ENCODE peak calls at places on chromosomes 16 and 17, in six cellular contexts. O, P, V, T, G and Q are unnamed samples. For H3K9me3 and H3K4me1, the result is how much of the 10 kb centered on the place peaks cover.

GRCh38 chr17:74959826-74960738 is 12.5 kb downstream of the HID1 start:
- DNase-seq in P (no peak), V (peak), O (peak), T (no peak), G (no peak), Q (no peak)

GRCh38 chr16:85888405-85889331 is 10.3 kb upstream of the IRF8 start:
- DNase-seq in P (no peak), V (peak), G (no peak), T (no peak), O (peak), Q (no peak)

GRCh38 chr16:88296437-88297177 is 86.2 kb upstream of the ZNF469 start:
- DNase-seq in P (no peak), G (no peak), T (no peak), O (no peak), V (no peak), Q (no peak)

GRCh38 chr16:63363738-63364137 is 1327.5 kb upstream of the CDH8 start:
- DNase-seq in P (no peak), T (no peak), G (no peak), O (no peak), V (no peak), Q (no peak)

GRCh38 chr16:3058173-3059030 is 7.0 kb upstream of the IL32 start:
- DNase-seq in V (no peak), P (peak), G (no peak), T (peak), O (no peak), Q (peak)

GRCh38 chr16:27963471-27963965 is 100.0 kb downstream of the GSG1L start:
- DNase-seq in V (no peak), P (no peak), T (no peak), G (no peak), O (no peak), Q (no peak)

GRCh38 chr17:57678393-57678792 is 66.7 kb downstream of the CCDC182 start:
- DNase-seq in P (no peak), V (no peak), O (no peak), G (no peak), T (peak), Q (no peak)

GRCh38 chr16:86016201-86016965 is 117.4 kb downstream of the IRF8 start:
- DNase-seq in O (peak), T (peak), V (peak), G (peak), P (peak), Q (peak)

GRCh38 chr17:76252040-76252954 is 12.0 kb upstream of the RNF157 start:
- DNase-seq in P (no peak), T (peak), V (peak), G (no peak), O (peak), Q (no peak)

GRCh38 chr17:61380217-61380835 is 19.3 kb upstream of the TBX2 start:
- DNase-seq in G (no peak), T (no peak), O (no peak), P (peak), V (no peak), Q (no peak)

GRCh38 chr17:44917456-44917855 is 2.2 kb upstream of the GFAP start:
- DNase-seq in O (no peak), G (no peak), P (no peak), V (no peak), T (no peak), Q (no peak)

GRCh38 chr17:65171753-65172152 is 34.6 kb downstream of the RGS9 start:
- DNase-seq in V (no peak), T (no peak), G (no peak), P (no peak), O (no peak), Q (no peak)

GRCh38 chr17:17235212-17236174 is 1.5 kb downstream of the FLCN start:
- DNase-seq in G (no peak), T (no peak), P (no peak), O (no peak), V (peak), Q (no peak)

GRCh38 chr17:50550661-50551432 is 3.9 kb downstream of the SPATA20 start:
- DNase-seq in O (no peak), V (peak), G (peak), P (peak), T (peak), Q (peak)

GRCh38 chr16:4944333-4945281 is 7.7 kb upstream of the PPL start:
- DNase-seq in O (peak), G (no peak), P (peak), T (peak), V (peak), Q (peak)

GRCh38 chr16:87328846-87329245 is 11.7 kb upstream of the C16orf95 start:
- DNase-seq in O (no peak), V (no peak), T (no peak), G (no peak), P (no peak), Q (no peak)

GRCh38 chr17:45299311-45299710 is 17.5 kb downstream of the MAP3K14 start:
- DNase-seq in O (no peak), T (no peak), P (peak), V (no peak), G (no peak), Q (no peak)

GRCh38 chr16:75112281-75113045 is 4.1 kb downstream of the LDHD start:
- DNase-seq in V (no peak), P (no peak), O (no peak), G (no peak), T (no peak), Q (no peak)

GRCh38 chr16:56632160-56632847 is at the start of gene MT1M:
- DNase-seq in P (no peak), O (no peak), T (no peak), G (no peak), V (peak), Q (no peak)

GRCh38 chr17:10616502-10617119 is 40.5 kb downstream of the MYH3 start:
- DNase-seq in T (peak), G (peak), V (peak), O (peak), P (peak), Q (peak)

GRCh38 chr17:72600934-72601333 is 480.1 kb downstream of the SOX9 start:
- DNase-seq in P (no peak), G (no peak), O (peak), T (no peak), V (peak), Q (no peak)

GRCh38 chr17:81412490-81413093 is 17.3 kb downstream of the BAHCC1 start:
- DNase-seq in V (peak), T (no peak), G (no peak), O (no peak), P (no peak), Q (no peak)

GRCh38 chr17:76265624-76266243 is 586 bp downstream of the UBALD2 start:
- DNase-seq in V (peak), G (no peak), O (peak), T (peak), P (peak), Q (peak)

GRCh38 chr17:5888811-5889210 is 181.4 kb upstream of the WSCD1 start:
- DNase-seq in O (no peak), V (peak), P (no peak), T (no peak), G (no peak), Q (no peak)

GRCh38 chr17:9982159-9982558 is 77.1 kb upstream of the RCVRN start:
- DNase-seq in O (no peak), T (no peak), P (no peak), G (no peak), V (no peak), Q (no peak)

GRCh38 chr16:89381788-89382187 is 108.6 kb downstream of the ANKRD11 start:
- DNase-seq in G (no peak), V (no peak), O (no peak), P (no peak), T (no peak), Q (no peak)

GRCh38 chr17:31721291-31722025 is 137.6 kb downstream of the COPRS start:
- DNase-seq in P (no peak), T (no peak), O (no peak), V (no peak), G (no peak), Q (no peak)

GRCh38 chr17:43927101-43927935 is 15.0 kb downstream of the PPY start:
- DNase-seq in O (no peak), G (no peak), T (no peak), P (no peak), V (no peak), Q (no peak)

GRCh38 chr17:35655303-35655702 is 68.2 kb downstream of the AP2B1 start:
- DNase-seq in T (no peak), O (no peak), G (no peak), V (no peak), P (no peak), Q (no peak)

GRCh38 chr17:60749708-60750107 is 72.1 kb downstream of the BCAS3 start:
- DNase-seq in T (no peak), P (no peak), V (no peak), O (no peak), G (no peak), Q (no peak)

GRCh38 chr17:35898283-35899070 is 18.3 kb upstream of the CCL5 start:
- DNase-seq in T (no peak), G (no peak), V (no peak), O (no peak), P (no peak), Q (peak)

GRCh38 chr17:80796430-80796861 is 195.2 kb upstream of the CHMP6 start:
- DNase-seq in G (no peak), V (no peak), T (no peak), P (no peak), O (no peak), Q (no peak)

GRCh38 chr17:77206125-77206523 is 65.4 kb downstream of the SEC14L1 start:
- DNase-seq in T (no peak), V (no peak), G (no peak), O (no peak), P (no peak), Q (no peak)

GRCh38 chr16:29662000-29662728 is 883 bp upstream of the SPN start:
- DNase-seq in O (no peak), P (no peak), T (no peak), G (no peak), V (no peak), Q (no peak)

GRCh38 chr17:48814504-48814903 is 2.5 kb downstream of the TTLL6 start:
- DNase-seq in G (no peak), T (no peak), V (peak), O (peak), P (peak), Q (no peak)

GRCh38 chr16:78673157-78673556 is 573.7 kb downstream of the WWOX start:
- DNase-seq in O (no peak), T (no peak), V (no peak), P (no peak), G (no peak), Q (no peak)

GRCh38 chr17:6061290-6061689 is 8.9 kb upstream of the WSCD1 start:
- DNase-seq in T (no peak), V (peak), G (no peak), P (no peak), O (peak), Q (no peak)

GRCh38 chr17:8087075-8087941 is at the start of gene ALOX12B:
- DNase-seq in P (no peak), T (no peak), G (no peak), O (no peak), V (no peak), Q (no peak)

GRCh38 chr17:46163316-46163715 is 29.9 kb downstream of the KANSL1 start:
- DNase-seq in G (no peak), O (no peak), T (no peak), P (no peak), V (no peak), Q (no peak)

GRCh38 chr16:68574479-68574878 is 35.4 kb downstream of the ZFP90 start:
- DNase-seq in T (no peak), V (no peak), P (no peak), G (no peak), O (no peak), Q (no peak)
- H3K9me3 ChIP-seq in T (half or more), V (under half), P (under half), G (under half), O (under half), Q (under half)

GRCh38 chr17:79220201-79220714 is 145.6 kb downstream of the ENGASE start:
- DNase-seq in P (no peak), V (no peak), G (no peak), O (no peak), T (no peak), Q (no peak)
- H3K4me3 ChIP-seq in P (peak), V (no peak), G (peak), O (no peak), T (no peak), Q (no peak)

GRCh38 chr17:79515646-79516604 is 94.9 kb downstream of the RBFOX3 start:
- DNase-seq in T (no peak), O (no peak), P (no peak), G (no peak), V (peak), Q (no peak)

GRCh38 chr17:79517812-79518211 is 93.0 kb downstream of the RBFOX3 start:
- DNase-seq in V (no peak), G (no peak), P (no peak), T (no peak), O (no peak), Q (no peak)

GRCh38 chr17:79513805-79514535 is 96.9 kb downstream of the RBFOX3 start:
- DNase-seq in V (no peak), G (no peak), P (no peak), O (no peak), T (no peak), Q (no peak)

GRCh38 chr17:79513206-79513605 is 97.6 kb downstream of the RBFOX3 start:
- DNase-seq in V (no peak), O (no peak), G (no peak), P (no peak), T (no peak), Q (no peak)

GRCh38 chr17:79515110-79515509 is 95.7 kb downstream of the RBFOX3 start:
- DNase-seq in V (no peak), G (no peak), O (no peak), T (no peak), P (no peak), Q (no peak)
- H3K4me1 ChIP-seq in V (under half), G (under half), O (under half), T (under half), P (under half), Q (under half)

GRCh38 chr17:83200746-83201145 is 121.3 kb downstream of the METRNL start:
- DNase-seq in P (no peak), O (no peak), V (no peak), G (no peak), T (peak), Q (peak)
- H3K9me3 ChIP-seq in P (under half), O (under half), V (under half), G (under half), T (under half), Q (under half)

GRCh38 chr17:42307362-42307927 is 19.1 kb downstream of the STAT5A start:
- DNase-seq in P (no peak), O (no peak), G (no peak), T (no peak), V (no peak), Q (no peak)

GRCh38 chr17:42305543-42306384 is 17.5 kb downstream of the STAT5A start:
- DNase-seq in G (no peak), T (no peak), P (no peak), V (no peak), O (no peak), Q (no peak)

GRCh38 chr17:42303694-42304093 is 15.4 kb downstream of the STAT5A start:
- DNase-seq in V (no peak), T (no peak), P (no peak), G (no peak), O (no peak), Q (no peak)

GRCh38 chr17:42306385-42306667 is 18.0 kb downstream of the STAT5A start:
- DNase-seq in G (no peak), O (no peak), T (no peak), P (no peak), V (no peak), Q (no peak)

DNA sequence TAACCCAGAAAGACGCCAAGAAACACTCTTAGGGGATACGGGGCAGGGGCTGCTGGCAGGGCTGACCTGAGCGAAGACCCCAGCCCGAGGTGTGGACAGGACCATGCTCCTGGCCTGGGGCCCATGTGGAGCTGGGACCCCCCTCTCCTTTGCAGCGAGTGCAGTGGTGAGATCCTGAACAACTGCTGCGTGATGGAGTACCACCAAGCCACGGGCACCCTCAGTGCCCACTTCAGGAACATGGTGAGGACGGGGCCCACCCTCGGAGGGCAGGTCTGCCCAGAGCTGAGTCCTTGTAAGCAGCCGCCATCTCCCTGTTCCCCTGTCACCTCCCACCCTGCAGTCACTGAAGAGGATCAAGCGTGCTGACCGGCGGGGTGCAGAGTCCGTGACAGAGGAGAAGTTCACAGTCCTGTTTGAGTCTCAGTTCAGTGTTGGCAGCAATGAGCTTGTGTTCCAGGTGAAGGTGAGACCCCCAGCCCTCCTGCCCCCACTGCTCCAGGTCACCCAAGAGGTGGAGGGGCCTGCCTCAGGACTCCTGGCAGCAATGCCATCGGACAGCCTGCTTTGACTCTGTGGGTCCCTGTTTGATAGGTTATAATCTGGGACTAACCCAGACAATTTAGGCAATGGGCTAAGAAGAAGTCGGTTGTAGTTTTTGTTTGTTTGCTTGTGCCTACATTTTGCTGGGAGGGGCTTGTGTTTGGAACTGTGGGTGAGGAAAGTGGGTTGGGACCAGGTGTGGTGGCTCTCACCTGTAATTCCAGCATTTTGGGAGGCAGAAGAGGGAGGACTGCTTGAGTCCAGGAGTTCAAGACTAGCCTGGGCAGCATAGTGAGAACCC is 16.1 kb downstream of the STAT5A start:
- DNase-seq in G (no peak), O (no peak), V (no peak), T (no peak), P (no peak), Q (no peak)
- H3K4me3 ChIP-seq in G (no peak), O (no peak), V (no peak), T (no peak), P (no peak), Q (no peak)

DNA sequence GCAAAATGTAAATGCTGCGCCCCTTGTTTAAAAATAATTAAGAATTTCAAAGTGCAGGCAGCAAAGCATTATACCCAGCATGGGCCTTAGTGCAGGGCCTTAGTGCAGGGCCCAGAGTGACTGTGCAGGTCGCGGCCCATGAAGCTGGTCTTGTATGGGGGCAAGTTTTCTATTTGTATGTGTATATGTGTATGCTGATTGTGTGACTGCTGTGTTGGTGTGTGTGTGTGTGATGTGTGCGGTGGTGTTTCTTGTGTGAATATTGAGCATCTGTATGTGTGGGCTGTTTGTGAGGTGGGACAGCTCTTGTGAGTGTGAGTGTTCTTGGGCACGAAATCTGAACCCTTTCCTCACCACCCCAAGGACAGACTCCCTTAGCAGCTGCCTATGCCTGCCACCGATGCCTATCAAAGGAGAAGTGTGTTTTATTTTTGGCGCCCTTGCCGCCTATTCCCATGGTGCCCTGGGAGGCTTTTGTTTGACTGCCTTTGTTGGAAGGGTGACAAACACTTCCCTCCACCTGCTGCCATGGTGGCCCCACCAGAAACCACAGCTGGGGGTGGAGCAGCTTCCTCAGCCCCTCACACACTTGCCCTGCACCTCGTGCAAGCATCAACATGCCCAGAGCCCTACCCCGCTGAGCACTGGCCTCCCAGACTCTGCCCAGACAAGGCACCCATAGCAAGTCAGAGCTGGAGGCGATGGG is 18.0 kb downstream of the CCR7 start:
- DNase-seq in P (no peak), V (no peak), O (peak), T (peak), G (no peak), Q (no peak)
- H3K4me1 ChIP-seq in P (under half), V (under half), O (half or more), T (under half), G (under half), Q (half or more)

GRCh38 chr16:586047-586644 is 3.7 kb upstream of the RAB40C start:
- DNase-seq in V (peak), G (no peak), P (no peak), O (no peak), T (no peak), Q (no peak)
- H3K9me3 ChIP-seq in V (under half), G (under half), P (under half), O (under half), T (under half), Q (under half)

GRCh38 chr16:64380751-64381150 is 741.1 kb downstream of the CDH11 start:
- DNase-seq in P (peak), V (no peak), T (no peak), G (no peak), O (no peak), Q (no peak)

DNA sequence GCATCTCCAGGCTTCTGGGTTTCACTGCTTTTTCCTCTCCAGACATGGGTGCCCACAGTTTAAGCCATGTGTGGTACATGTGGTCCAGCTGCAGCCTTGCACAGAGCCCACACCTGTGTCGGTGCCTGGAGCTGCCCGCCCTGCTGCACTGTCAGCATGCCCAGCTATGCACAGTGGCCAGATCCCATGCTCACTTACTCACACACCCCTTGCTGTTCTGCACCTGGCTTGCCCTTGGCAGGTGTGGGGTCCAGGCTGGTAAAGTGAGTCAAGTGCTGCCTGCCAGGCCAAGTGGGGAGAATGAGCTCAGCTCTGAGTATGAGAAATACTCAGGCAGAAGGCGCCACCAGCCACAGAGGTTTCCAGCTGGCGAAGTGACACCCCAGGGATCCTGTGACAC is 739.9 kb downstream of the CDH11 start:
- DNase-seq in P (no peak), T (no peak), O (no peak), G (no peak), V (no peak), Q (no peak)
- H3K4me3 ChIP-seq in P (no peak), T (no peak), O (no peak), G (no peak), V (no peak), Q (no peak)

DNA sequence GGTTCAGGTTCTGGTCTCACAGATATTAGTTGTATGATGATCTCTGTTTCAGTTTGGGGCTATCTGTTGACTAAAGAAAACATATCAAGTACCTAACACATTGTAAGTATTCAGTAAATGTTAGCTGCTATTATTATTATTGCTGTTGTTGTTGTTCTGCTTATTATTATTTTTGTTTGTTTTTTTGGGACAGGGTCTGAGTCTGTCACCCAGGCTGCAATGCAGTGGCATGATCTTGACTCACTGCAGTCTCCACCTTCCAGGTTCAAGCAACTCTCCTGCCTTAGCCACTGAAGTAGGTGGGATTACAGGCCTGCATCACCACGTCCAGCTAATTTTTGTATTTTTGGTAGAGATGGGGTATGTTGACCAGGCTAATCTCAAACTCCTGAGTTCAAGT is 44.5 kb downstream of the ARHGAP17 start:
- DNase-seq in G (no peak), V (no peak), O (no peak), P (no peak), T (no peak), Q (no peak)
- H3K4me1 ChIP-seq in G (under half), V (under half), O (under half), P (under half), T (under half), Q (under half)